ENCODE peak calls at places on chromosomes 2 and 18, in ten cellular contexts. One of them, this sample, is unnamed. For H3K4me1, the result is how much of the 10 kb centered on the place peaks cover.

GRCh38 chr2:213419980-213420379 is 135.7 kb downstream of the SPAG16 start:
- DNase-seq in transverse colon: no peak
- DNase-seq in Peyer's patch: no peak
- DNase-seq in fibroblast of lung: no peak
- DNase-seq in breast epithelium: no peak
- DNase-seq in suprapubic skin: no peak
- DNase-seq in body of pancreas: no peak
- DNase-seq in heart left ventricle: no peak
- DNase-seq in A549: no peak
- DNase-seq in cardiac muscle cell: no peak
- DNase-seq in this sample: no peak

GRCh38 chr2:69184224-69184623 is 171.2 kb downstream of the ANTXR1 start:
- DNase-seq in transverse colon: no peak
- DNase-seq in Peyer's patch: no peak
- DNase-seq in fibroblast of lung: no peak
- DNase-seq in breast epithelium: peak
- DNase-seq in suprapubic skin: no peak
- DNase-seq in body of pancreas: no peak
- DNase-seq in heart left ventricle: no peak
- DNase-seq in A549: no peak
- DNase-seq in cardiac muscle cell: no peak
- DNase-seq in this sample: peak

GRCh38 chr2:111668741-111669140 is 215.3 kb downstream of the ANAPC1 start:
- DNase-seq in transverse colon: no peak
- DNase-seq in Peyer's patch: no peak
- DNase-seq in fibroblast of lung: no peak
- DNase-seq in breast epithelium: no peak
- DNase-seq in suprapubic skin: no peak
- DNase-seq in body of pancreas: no peak
- DNase-seq in heart left ventricle: no peak
- DNase-seq in A549: no peak
- DNase-seq in cardiac muscle cell: no peak
- DNase-seq in this sample: no peak

GRCh38 chr2:148861367-148861766 is 13.7 kb upstream of the KIF5C start:
- DNase-seq in transverse colon: no peak
- DNase-seq in Peyer's patch: no peak
- DNase-seq in fibroblast of lung: no peak
- DNase-seq in breast epithelium: no peak
- DNase-seq in suprapubic skin: no peak
- DNase-seq in body of pancreas: no peak
- DNase-seq in heart left ventricle: no peak
- DNase-seq in A549: no peak
- DNase-seq in cardiac muscle cell: no peak
- DNase-seq in this sample: no peak

GRCh38 chr2:240384711-240385450 is 50.6 kb upstream of the GPC1 start:
- DNase-seq in transverse colon: no peak
- DNase-seq in Peyer's patch: no peak
- DNase-seq in fibroblast of lung: no peak
- DNase-seq in breast epithelium: no peak
- DNase-seq in suprapubic skin: peak
- DNase-seq in body of pancreas: no peak
- DNase-seq in heart left ventricle: peak
- DNase-seq in A549: peak
- DNase-seq in cardiac muscle cell: no peak
- DNase-seq in this sample: no peak

GRCh38 chr2:65199891-65200290 is 27.7 kb upstream of the ACTR2 start:
- DNase-seq in transverse colon: no peak
- DNase-seq in Peyer's patch: no peak
- DNase-seq in fibroblast of lung: peak
- DNase-seq in breast epithelium: no peak
- DNase-seq in suprapubic skin: no peak
- DNase-seq in body of pancreas: no peak
- DNase-seq in heart left ventricle: no peak
- DNase-seq in A549: no peak
- DNase-seq in cardiac muscle cell: no peak
- DNase-seq in this sample: no peak

GRCh38 chr2:143078106-143078505 is 51.1 kb upstream of the ARHGAP15 start:
- DNase-seq in transverse colon: no peak
- DNase-seq in Peyer's patch: no peak
- DNase-seq in fibroblast of lung: no peak
- DNase-seq in breast epithelium: no peak
- DNase-seq in suprapubic skin: no peak
- DNase-seq in body of pancreas: no peak
- DNase-seq in heart left ventricle: no peak
- DNase-seq in A549: no peak
- DNase-seq in cardiac muscle cell: no peak
- DNase-seq in this sample: no peak

GRCh38 chr18:487371-487770 is 13.1 kb downstream of the COLEC12 start:
- DNase-seq in transverse colon: no peak
- DNase-seq in Peyer's patch: no peak
- DNase-seq in fibroblast of lung: no peak
- DNase-seq in breast epithelium: no peak
- DNase-seq in suprapubic skin: no peak
- DNase-seq in body of pancreas: no peak
- DNase-seq in heart left ventricle: no peak
- DNase-seq in A549: no peak
- DNase-seq in cardiac muscle cell: peak
- DNase-seq in this sample: no peak

GRCh38 chr18:37341016-37341415 is 224.6 kb downstream of the CELF4 start:
- DNase-seq in transverse colon: no peak
- DNase-seq in Peyer's patch: no peak
- DNase-seq in fibroblast of lung: no peak
- DNase-seq in breast epithelium: no peak
- DNase-seq in suprapubic skin: no peak
- DNase-seq in body of pancreas: no peak
- DNase-seq in heart left ventricle: no peak
- DNase-seq in A549: no peak
- DNase-seq in cardiac muscle cell: no peak
- DNase-seq in this sample: no peak

GRCh38 chr18:44683566-44683965 is 2.9 kb downstream of the SETBP1 start:
- DNase-seq in transverse colon: no peak
- DNase-seq in Peyer's patch: no peak
- DNase-seq in fibroblast of lung: no peak
- DNase-seq in breast epithelium: no peak
- DNase-seq in suprapubic skin: no peak
- DNase-seq in body of pancreas: no peak
- DNase-seq in heart left ventricle: no peak
- DNase-seq in A549: no peak
- DNase-seq in cardiac muscle cell: no peak
- DNase-seq in this sample: no peak

GRCh38 chr2:162253435-162253834 is 10.2 kb upstream of the FAP start:
- DNase-seq in transverse colon: no peak
- DNase-seq in Peyer's patch: no peak
- DNase-seq in fibroblast of lung: no peak
- DNase-seq in breast epithelium: no peak
- DNase-seq in suprapubic skin: no peak
- DNase-seq in body of pancreas: no peak
- DNase-seq in heart left ventricle: no peak
- DNase-seq in A549: no peak
- DNase-seq in cardiac muscle cell: no peak
- DNase-seq in this sample: no peak

GRCh38 chr2:18987592-18988073 is 370.8 kb downstream of the OSR1 start:
- DNase-seq in transverse colon: peak
- DNase-seq in Peyer's patch: no peak
- DNase-seq in fibroblast of lung: peak
- DNase-seq in breast epithelium: peak
- DNase-seq in suprapubic skin: peak
- DNase-seq in body of pancreas: peak
- DNase-seq in heart left ventricle: peak
- DNase-seq in A549: peak
- DNase-seq in cardiac muscle cell: peak
- DNase-seq in this sample: peak
- TF ChIP-seq CTCF in transverse colon: no peak
- TF ChIP-seq CTCF in Peyer's patch: no peak
- TF ChIP-seq CTCF in fibroblast of lung: peak
- TF ChIP-seq CTCF in breast epithelium: peak
- TF ChIP-seq CTCF in suprapubic skin: no peak
- TF ChIP-seq CTCF in body of pancreas: no peak
- TF ChIP-seq CTCF in heart left ventricle: peak
- TF ChIP-seq CTCF in A549: peak
- TF ChIP-seq CTCF in cardiac muscle cell: peak
- TF ChIP-seq CTCF in this sample: peak

GRCh38 chr18:48743046-48743445 is 204.2 kb downstream of the CTIF start:
- DNase-seq in transverse colon: no peak
- DNase-seq in Peyer's patch: no peak
- DNase-seq in fibroblast of lung: peak
- DNase-seq in breast epithelium: peak
- DNase-seq in suprapubic skin: peak
- DNase-seq in body of pancreas: peak
- DNase-seq in heart left ventricle: peak
- DNase-seq in A549: no peak
- DNase-seq in cardiac muscle cell: peak
- DNase-seq in this sample: no peak
- H3K4me1 ChIP-seq in transverse colon: under half
- H3K4me1 ChIP-seq in Peyer's patch: under half
- H3K4me1 ChIP-seq in fibroblast of lung: under half
- H3K4me1 ChIP-seq in breast epithelium: under half
- H3K4me1 ChIP-seq in suprapubic skin: under half
- H3K4me1 ChIP-seq in body of pancreas: under half
- H3K4me1 ChIP-seq in heart left ventricle: under half
- H3K4me1 ChIP-seq in A549: under half
- H3K4me1 ChIP-seq in cardiac muscle cell: under half
- H3K4me1 ChIP-seq in this sample: under half

GRCh38 chr2:222960126-222960525 is 91.9 kb upstream of the KCNE4 start:
- DNase-seq in transverse colon: no peak
- DNase-seq in Peyer's patch: no peak
- DNase-seq in fibroblast of lung: peak
- DNase-seq in breast epithelium: no peak
- DNase-seq in suprapubic skin: no peak
- DNase-seq in body of pancreas: no peak
- DNase-seq in heart left ventricle: no peak
- DNase-seq in A549: no peak
- DNase-seq in cardiac muscle cell: no peak
- DNase-seq in this sample: peak

GRCh38 chr2:222964632-222965031 is 87.4 kb upstream of the KCNE4 start:
- DNase-seq in transverse colon: no peak
- DNase-seq in Peyer's patch: no peak
- DNase-seq in fibroblast of lung: no peak
- DNase-seq in breast epithelium: no peak
- DNase-seq in suprapubic skin: no peak
- DNase-seq in body of pancreas: no peak
- DNase-seq in heart left ventricle: no peak
- DNase-seq in A549: no peak
- DNase-seq in cardiac muscle cell: no peak
- DNase-seq in this sample: no peak

DNA sequence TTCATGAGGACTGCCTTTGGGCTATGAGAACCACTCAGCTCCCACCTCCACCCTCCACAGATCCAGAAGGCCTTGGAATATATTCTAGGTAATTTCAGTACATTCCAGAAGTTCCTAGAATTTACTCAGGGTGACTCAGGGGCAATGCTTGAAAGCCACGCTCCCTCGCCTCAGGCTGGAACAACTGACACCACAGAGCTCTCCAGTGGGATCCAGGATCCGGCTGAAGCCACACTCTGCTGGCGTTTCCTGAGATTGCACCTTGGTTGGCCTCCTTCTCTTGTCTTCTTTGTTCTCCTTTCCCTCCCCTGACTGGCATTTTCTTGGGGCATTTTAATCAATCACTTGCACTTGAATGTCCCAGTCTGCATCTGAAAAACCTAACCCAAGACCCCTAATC is 92.6 kb upstream of the KCNE4 start:
- DNase-seq in transverse colon: no peak
- DNase-seq in Peyer's patch: no peak
- DNase-seq in fibroblast of lung: peak
- DNase-seq in breast epithelium: peak
- DNase-seq in suprapubic skin: no peak
- DNase-seq in body of pancreas: no peak
- DNase-seq in heart left ventricle: no peak
- DNase-seq in A549: peak
- DNase-seq in cardiac muscle cell: peak
- DNase-seq in this sample: peak
- H3K27ac ChIP-seq in transverse colon: no peak
- H3K27ac ChIP-seq in Peyer's patch: no peak
- H3K27ac ChIP-seq in fibroblast of lung: no peak
- H3K27ac ChIP-seq in breast epithelium: no peak
- H3K27ac ChIP-seq in suprapubic skin: no peak
- H3K27ac ChIP-seq in body of pancreas: no peak
- H3K27ac ChIP-seq in heart left ventricle: no peak
- H3K27ac ChIP-seq in A549: peak
- H3K27ac ChIP-seq in cardiac muscle cell: no peak
- H3K27ac ChIP-seq in this sample: no peak

GRCh38 chr2:85019121-85019520 is 48.2 kb downstream of the KCMF1 start:
- DNase-seq in transverse colon: no peak
- DNase-seq in Peyer's patch: no peak
- DNase-seq in fibroblast of lung: no peak
- DNase-seq in breast epithelium: no peak
- DNase-seq in suprapubic skin: no peak
- DNase-seq in body of pancreas: no peak
- DNase-seq in heart left ventricle: no peak
- DNase-seq in A549: no peak
- DNase-seq in cardiac muscle cell: no peak
- DNase-seq in this sample: peak

GRCh38 chr2:85018049-85018447 is 47.1 kb downstream of the KCMF1 start:
- DNase-seq in transverse colon: no peak
- DNase-seq in Peyer's patch: no peak
- DNase-seq in fibroblast of lung: peak
- DNase-seq in breast epithelium: no peak
- DNase-seq in suprapubic skin: no peak
- DNase-seq in body of pancreas: no peak
- DNase-seq in heart left ventricle: no peak
- DNase-seq in A549: no peak
- DNase-seq in cardiac muscle cell: no peak
- DNase-seq in this sample: no peak

GRCh38 chr2:85012855-85013254 is 41.9 kb downstream of the KCMF1 start:
- DNase-seq in transverse colon: no peak
- DNase-seq in Peyer's patch: no peak
- DNase-seq in fibroblast of lung: no peak
- DNase-seq in breast epithelium: no peak
- DNase-seq in suprapubic skin: no peak
- DNase-seq in body of pancreas: no peak
- DNase-seq in heart left ventricle: no peak
- DNase-seq in A549: no peak
- DNase-seq in cardiac muscle cell: no peak
- DNase-seq in this sample: no peak

GRCh38 chr2:85015653-85016360 is 44.8 kb downstream of the KCMF1 start:
- DNase-seq in transverse colon: no peak
- DNase-seq in Peyer's patch: no peak
- DNase-seq in fibroblast of lung: no peak
- DNase-seq in breast epithelium: no peak
- DNase-seq in suprapubic skin: no peak
- DNase-seq in body of pancreas: no peak
- DNase-seq in heart left ventricle: no peak
- DNase-seq in A549: no peak
- DNase-seq in cardiac muscle cell: peak
- DNase-seq in this sample: no peak

DNA sequence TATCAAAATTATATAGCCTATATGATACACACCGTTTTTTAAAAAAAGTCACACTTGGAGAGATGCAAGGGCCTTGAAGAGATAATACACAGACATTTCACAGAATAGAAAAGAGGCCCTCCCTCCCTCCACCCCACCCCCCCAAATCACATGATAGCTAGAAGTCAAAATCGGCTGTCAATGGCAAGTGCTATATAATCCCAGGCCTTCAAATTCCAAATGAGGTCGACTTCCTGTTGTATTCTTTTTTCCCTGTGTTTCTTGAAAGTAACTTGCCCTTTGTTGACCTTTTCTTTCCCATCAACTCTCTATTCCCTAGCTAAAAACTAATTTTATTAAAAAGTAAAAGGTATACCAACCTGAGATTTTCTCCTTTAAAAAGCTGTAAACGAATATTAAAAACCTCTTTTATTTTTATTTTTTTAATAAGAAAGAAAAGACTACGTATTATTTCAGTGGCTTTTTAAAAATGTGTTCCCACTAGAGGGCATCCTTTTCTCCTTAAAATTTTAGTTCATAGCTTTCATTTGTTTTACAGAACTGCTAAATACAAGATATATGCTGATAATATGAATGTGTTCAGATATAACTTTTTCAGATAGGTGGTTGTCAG is 46.6 kb downstream of the KCMF1 start:
- DNase-seq in transverse colon: no peak
- DNase-seq in Peyer's patch: no peak
- DNase-seq in fibroblast of lung: no peak
- DNase-seq in breast epithelium: no peak
- DNase-seq in suprapubic skin: no peak
- DNase-seq in body of pancreas: no peak
- DNase-seq in heart left ventricle: no peak
- DNase-seq in A549: no peak
- DNase-seq in cardiac muscle cell: peak
- DNase-seq in this sample: no peak
- TF ChIP-seq CTCF in transverse colon: peak
- TF ChIP-seq CTCF in Peyer's patch: peak
- TF ChIP-seq CTCF in fibroblast of lung: peak
- TF ChIP-seq CTCF in breast epithelium: no peak
- TF ChIP-seq CTCF in suprapubic skin: peak
- TF ChIP-seq CTCF in body of pancreas: peak
- TF ChIP-seq CTCF in heart left ventricle: peak
- TF ChIP-seq CTCF in A549: peak
- TF ChIP-seq CTCF in cardiac muscle cell: peak
- TF ChIP-seq CTCF in this sample: peak